ENCODE peak calls at places on chromosomes 11 and 22, in ten cellular contexts. One of them, this sample, is unnamed. For H3K4me1, the result is how much of the 10 kb centered on the place peaks cover.

GRCh38 chr22:47318041-47318737 is 555.7 kb downstream of the TBC1D22A start:
- DNase-seq in A549: no peak
- DNase-seq in right cardiac atrium: no peak
- DNase-seq in heart left ventricle: no peak
- DNase-seq in mammary epithelial cell: no peak
- DNase-seq in fibroblast of lung: no peak
- DNase-seq in upper lobe of right lung: no peak
- DNase-seq in CD8-positive, alpha-beta T cell: no peak
- DNase-seq in Caco-2: no peak
- DNase-seq in testis: no peak
- DNase-seq in this sample: no peak

GRCh38 chr11:35487532-35488078 is 37.8 kb downstream of the PAMR1 start:
- DNase-seq in fibroblast of lung: peak
- DNase-seq in mammary epithelial cell: no peak
- DNase-seq in upper lobe of right lung: no peak
- DNase-seq in Caco-2: peak
- DNase-seq in CD8-positive, alpha-beta T cell: no peak
- DNase-seq in right cardiac atrium: no peak
- DNase-seq in testis: peak
- DNase-seq in A549: no peak
- DNase-seq in heart left ventricle: peak
- DNase-seq in this sample: no peak

GRCh38 chr11:123065634-123066033 is 3.7 kb upstream of the HSPA8 start:
- DNase-seq in upper lobe of right lung: no peak
- DNase-seq in heart left ventricle: no peak
- DNase-seq in CD8-positive, alpha-beta T cell: no peak
- DNase-seq in mammary epithelial cell: no peak
- DNase-seq in testis: no peak
- DNase-seq in A549: no peak
- DNase-seq in Caco-2: no peak
- DNase-seq in right cardiac atrium: no peak
- DNase-seq in fibroblast of lung: no peak
- DNase-seq in this sample: no peak

GRCh38 chr11:76214968-76215548 is 8.8 kb upstream of the WNT11 start:
- DNase-seq in upper lobe of right lung: no peak
- DNase-seq in Caco-2: no peak
- DNase-seq in CD8-positive, alpha-beta T cell: no peak
- DNase-seq in heart left ventricle: no peak
- DNase-seq in right cardiac atrium: no peak
- DNase-seq in fibroblast of lung: no peak
- DNase-seq in A549: no peak
- DNase-seq in testis: no peak
- DNase-seq in mammary epithelial cell: no peak
- DNase-seq in this sample: no peak

GRCh38 chr11:110430267-110431211 is 791 bp downstream of the FDX1 start:
- DNase-seq in Caco-2: no peak
- DNase-seq in A549: no peak
- DNase-seq in mammary epithelial cell: peak
- DNase-seq in right cardiac atrium: peak
- DNase-seq in fibroblast of lung: peak
- DNase-seq in heart left ventricle: peak
- DNase-seq in testis: peak
- DNase-seq in CD8-positive, alpha-beta T cell: peak
- DNase-seq in upper lobe of right lung: peak
- DNase-seq in this sample: peak

GRCh38 chr11:115657586-115657985 is 153.4 kb upstream of the CADM1 start:
- DNase-seq in upper lobe of right lung: no peak
- DNase-seq in Caco-2: no peak
- DNase-seq in fibroblast of lung: peak
- DNase-seq in mammary epithelial cell: peak
- DNase-seq in A549: no peak
- DNase-seq in heart left ventricle: no peak
- DNase-seq in right cardiac atrium: no peak
- DNase-seq in testis: no peak
- DNase-seq in CD8-positive, alpha-beta T cell: no peak
- DNase-seq in this sample: no peak

GRCh38 chr11:131629925-131630324 is 259.5 kb downstream of the NTM start:
- DNase-seq in right cardiac atrium: no peak
- DNase-seq in CD8-positive, alpha-beta T cell: no peak
- DNase-seq in upper lobe of right lung: no peak
- DNase-seq in fibroblast of lung: no peak
- DNase-seq in mammary epithelial cell: no peak
- DNase-seq in A549: no peak
- DNase-seq in heart left ventricle: no peak
- DNase-seq in Caco-2: no peak
- DNase-seq in testis: no peak
- DNase-seq in this sample: no peak

GRCh38 chr11:94652735-94653284 is 85.6 kb downstream of the PIWIL4 start:
- DNase-seq in fibroblast of lung: no peak
- DNase-seq in upper lobe of right lung: no peak
- DNase-seq in right cardiac atrium: no peak
- DNase-seq in CD8-positive, alpha-beta T cell: no peak
- DNase-seq in testis: no peak
- DNase-seq in mammary epithelial cell: no peak
- DNase-seq in heart left ventricle: no peak
- DNase-seq in Caco-2: no peak
- DNase-seq in A549: no peak
- DNase-seq in this sample: no peak

GRCh38 chr11:70743941-70744351 is 345.6 kb downstream of the CTTN start:
- DNase-seq in right cardiac atrium: no peak
- DNase-seq in Caco-2: no peak
- DNase-seq in A549: no peak
- DNase-seq in mammary epithelial cell: no peak
- DNase-seq in upper lobe of right lung: peak
- DNase-seq in heart left ventricle: no peak
- DNase-seq in CD8-positive, alpha-beta T cell: no peak
- DNase-seq in fibroblast of lung: no peak
- DNase-seq in testis: no peak
- DNase-seq in this sample: no peak

GRCh38 chr11:130213143-130213978 is 53.8 kb downstream of the ST14 start:
- DNase-seq in right cardiac atrium: peak
- DNase-seq in A549: peak
- DNase-seq in Caco-2: peak
- DNase-seq in testis: peak
- DNase-seq in CD8-positive, alpha-beta T cell: peak
- DNase-seq in upper lobe of right lung: peak
- DNase-seq in heart left ventricle: peak
- DNase-seq in mammary epithelial cell: peak
- DNase-seq in fibroblast of lung: peak
- DNase-seq in this sample: peak

GRCh38 chr11:125342281-125342980 is 153.6 kb downstream of the FEZ1 start:
- DNase-seq in right cardiac atrium: no peak
- DNase-seq in testis: no peak
- DNase-seq in mammary epithelial cell: no peak
- DNase-seq in Caco-2: no peak
- DNase-seq in fibroblast of lung: no peak
- DNase-seq in upper lobe of right lung: peak
- DNase-seq in A549: no peak
- DNase-seq in CD8-positive, alpha-beta T cell: no peak
- DNase-seq in heart left ventricle: no peak
- DNase-seq in this sample: no peak

GRCh38 chr11:75598264-75598663 is 36.2 kb downstream of the SERPINH1 start:
- DNase-seq in Caco-2: no peak
- DNase-seq in A549: no peak
- DNase-seq in heart left ventricle: no peak
- DNase-seq in mammary epithelial cell: no peak
- DNase-seq in right cardiac atrium: no peak
- DNase-seq in CD8-positive, alpha-beta T cell: no peak
- DNase-seq in fibroblast of lung: no peak
- DNase-seq in testis: no peak
- DNase-seq in upper lobe of right lung: no peak
- DNase-seq in this sample: no peak

GRCh38 chr22:50439314-50440250 is 35.3 kb downstream of the SBF1 start:
- DNase-seq in fibroblast of lung: no peak
- DNase-seq in right cardiac atrium: no peak
- DNase-seq in testis: no peak
- DNase-seq in heart left ventricle: no peak
- DNase-seq in A549: no peak
- DNase-seq in upper lobe of right lung: no peak
- DNase-seq in Caco-2: no peak
- DNase-seq in CD8-positive, alpha-beta T cell: no peak
- DNase-seq in mammary epithelial cell: no peak
- DNase-seq in this sample: no peak

GRCh38 chr11:63010934-63011439 is 4.7 kb downstream of the SLC22A8 start:
- DNase-seq in fibroblast of lung: no peak
- DNase-seq in heart left ventricle: no peak
- DNase-seq in upper lobe of right lung: no peak
- DNase-seq in A549: no peak
- DNase-seq in mammary epithelial cell: no peak
- DNase-seq in Caco-2: no peak
- DNase-seq in CD8-positive, alpha-beta T cell: no peak
- DNase-seq in testis: no peak
- DNase-seq in right cardiac atrium: no peak
- DNase-seq in this sample: no peak

GRCh38 chr22:42949159-42949558 is 65.8 kb downstream of the PACSIN2 start:
- DNase-seq in right cardiac atrium: peak
- DNase-seq in heart left ventricle: peak
- DNase-seq in fibroblast of lung: peak
- DNase-seq in upper lobe of right lung: no peak
- DNase-seq in testis: peak
- DNase-seq in CD8-positive, alpha-beta T cell: no peak
- DNase-seq in A549: no peak
- DNase-seq in Caco-2: no peak
- DNase-seq in mammary epithelial cell: peak
- DNase-seq in this sample: no peak

GRCh38 chr11:2387266-2387982 is 10.3 kb downstream of the CD81 start:
- DNase-seq in testis: no peak
- DNase-seq in mammary epithelial cell: no peak
- DNase-seq in A549: no peak
- DNase-seq in heart left ventricle: no peak
- DNase-seq in CD8-positive, alpha-beta T cell: peak
- DNase-seq in upper lobe of right lung: no peak
- DNase-seq in Caco-2: no peak
- DNase-seq in right cardiac atrium: no peak
- DNase-seq in fibroblast of lung: peak
- DNase-seq in this sample: no peak
- H3K4me1 ChIP-seq in testis: half or more
- H3K4me1 ChIP-seq in mammary epithelial cell: under half
- H3K4me1 ChIP-seq in A549: under half
- H3K4me1 ChIP-seq in heart left ventricle: half or more
- H3K4me1 ChIP-seq in CD8-positive, alpha-beta T cell: half or more
- H3K4me1 ChIP-seq in upper lobe of right lung: half or more
- H3K4me1 ChIP-seq in Caco-2: under half
- H3K4me1 ChIP-seq in right cardiac atrium: under half
- H3K4me1 ChIP-seq in fibroblast of lung: half or more
- H3K4me1 ChIP-seq in this sample: half or more

GRCh38 chr22:32698926-32699619 is 102.4 kb upstream of the TIMP3 start:
- DNase-seq in fibroblast of lung: no peak
- DNase-seq in Caco-2: no peak
- DNase-seq in A549: no peak
- DNase-seq in testis: peak
- DNase-seq in upper lobe of right lung: no peak
- DNase-seq in CD8-positive, alpha-beta T cell: no peak
- DNase-seq in mammary epithelial cell: no peak
- DNase-seq in right cardiac atrium: peak
- DNase-seq in heart left ventricle: peak
- DNase-seq in this sample: no peak

GRCh38 chr22:32693102-32693501 is 108.4 kb upstream of the TIMP3 start:
- DNase-seq in CD8-positive, alpha-beta T cell: no peak
- DNase-seq in A549: no peak
- DNase-seq in Caco-2: no peak
- DNase-seq in heart left ventricle: no peak
- DNase-seq in right cardiac atrium: no peak
- DNase-seq in upper lobe of right lung: no peak
- DNase-seq in mammary epithelial cell: peak
- DNase-seq in testis: no peak
- DNase-seq in fibroblast of lung: peak
- DNase-seq in this sample: no peak

GRCh38 chr22:32697331-32697995 is 104.0 kb upstream of the TIMP3 start:
- DNase-seq in right cardiac atrium: no peak
- DNase-seq in CD8-positive, alpha-beta T cell: no peak
- DNase-seq in upper lobe of right lung: no peak
- DNase-seq in A549: no peak
- DNase-seq in fibroblast of lung: no peak
- DNase-seq in mammary epithelial cell: peak
- DNase-seq in heart left ventricle: no peak
- DNase-seq in testis: no peak
- DNase-seq in Caco-2: no peak
- DNase-seq in this sample: no peak

GRCh38 chr22:32695451-32695891 is 106.0 kb upstream of the TIMP3 start:
- DNase-seq in heart left ventricle: no peak
- DNase-seq in right cardiac atrium: no peak
- DNase-seq in CD8-positive, alpha-beta T cell: no peak
- DNase-seq in upper lobe of right lung: no peak
- DNase-seq in mammary epithelial cell: peak
- DNase-seq in fibroblast of lung: peak
- DNase-seq in A549: peak
- DNase-seq in Caco-2: peak
- DNase-seq in testis: no peak
- DNase-seq in this sample: no peak

DNA sequence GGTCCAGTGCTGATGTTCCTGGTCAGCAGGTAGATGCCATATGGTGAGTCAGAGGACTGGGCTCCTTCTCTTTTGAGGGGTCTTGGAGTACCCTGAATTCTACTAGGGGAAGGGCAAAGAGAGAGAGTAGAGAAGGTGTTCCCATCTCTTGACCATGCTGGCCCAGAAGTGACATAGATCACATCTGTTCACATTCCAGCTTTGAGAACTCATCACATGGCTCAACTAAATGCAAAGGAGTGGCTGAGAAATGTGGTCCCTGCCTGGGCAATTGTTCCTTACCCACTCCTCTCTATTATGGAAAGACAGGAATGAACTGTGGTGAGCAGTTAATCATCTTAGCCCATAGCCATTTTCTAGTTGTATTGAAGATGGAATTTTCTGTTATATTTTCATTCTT is 105.4 kb upstream of the TIMP3 start:
- DNase-seq in A549: no peak
- DNase-seq in fibroblast of lung: no peak
- DNase-seq in heart left ventricle: no peak
- DNase-seq in upper lobe of right lung: no peak
- DNase-seq in Caco-2: no peak
- DNase-seq in right cardiac atrium: no peak
- DNase-seq in CD8-positive, alpha-beta T cell: no peak
- DNase-seq in testis: no peak
- DNase-seq in mammary epithelial cell: no peak
- DNase-seq in this sample: no peak
- H3K4me1 ChIP-seq in A549: under half
- H3K4me1 ChIP-seq in fibroblast of lung: under half
- H3K4me1 ChIP-seq in heart left ventricle: under half
- H3K4me1 ChIP-seq in upper lobe of right lung: under half
- H3K4me1 ChIP-seq in Caco-2: under half
- H3K4me1 ChIP-seq in right cardiac atrium: under half
- H3K4me1 ChIP-seq in CD8-positive, alpha-beta T cell: under half
- H3K4me1 ChIP-seq in testis: under half
- H3K4me1 ChIP-seq in mammary epithelial cell: half or more
- H3K4me1 ChIP-seq in this sample: under half

GRCh38 chr11:69642913-69643632 is 2.1 kb downstream of the CCND1 start:
- DNase-seq in Caco-2: peak
- DNase-seq in mammary epithelial cell: peak
- DNase-seq in testis: peak
- DNase-seq in upper lobe of right lung: peak
- DNase-seq in right cardiac atrium: peak
- DNase-seq in CD8-positive, alpha-beta T cell: peak
- DNase-seq in A549: peak
- DNase-seq in fibroblast of lung: peak
- DNase-seq in heart left ventricle: peak
- DNase-seq in this sample: peak
- H3K4me1 ChIP-seq in Caco-2: under half
- H3K4me1 ChIP-seq in mammary epithelial cell: under half
- H3K4me1 ChIP-seq in testis: under half
- H3K4me1 ChIP-seq in upper lobe of right lung: under half
- H3K4me1 ChIP-seq in right cardiac atrium: under half
- H3K4me1 ChIP-seq in CD8-positive, alpha-beta T cell: under half
- H3K4me1 ChIP-seq in A549: under half
- H3K4me1 ChIP-seq in fibroblast of lung: under half
- H3K4me1 ChIP-seq in heart left ventricle: half or more
- H3K4me1 ChIP-seq in this sample: half or more

GRCh38 chr11:16933756-16934603 is 80.2 kb downstream of the PLEKHA7 start:
- DNase-seq in mammary epithelial cell: no peak
- DNase-seq in fibroblast of lung: peak
- DNase-seq in right cardiac atrium: peak
- DNase-seq in heart left ventricle: peak
- DNase-seq in upper lobe of right lung: no peak
- DNase-seq in CD8-positive, alpha-beta T cell: no peak
- DNase-seq in testis: peak
- DNase-seq in Caco-2: no peak
- DNase-seq in A549: no peak
- DNase-seq in this sample: no peak
- H3K4me1 ChIP-seq in mammary epithelial cell: under half
- H3K4me1 ChIP-seq in fibroblast of lung: under half
- H3K4me1 ChIP-seq in right cardiac atrium: under half
- H3K4me1 ChIP-seq in heart left ventricle: under half
- H3K4me1 ChIP-seq in upper lobe of right lung: under half
- H3K4me1 ChIP-seq in CD8-positive, alpha-beta T cell: under half
- H3K4me1 ChIP-seq in testis: under half
- H3K4me1 ChIP-seq in Caco-2: under half
- H3K4me1 ChIP-seq in A549: under half
- H3K4me1 ChIP-seq in this sample: under half

This sample was measured in Peyer's patch.